ENCODE peak calls at places on chromosomes 4 and X, in nine cellular contexts. D is A549; I is heart right ventricle; R is fibroblast of mammary gland; N is tibial nerve; O is ovary; W is upper lobe of left lung; P is CD8-positive, alpha-beta T cell; X is lung. Q is an unnamed sample.

GRCh38 chrX:49163555-49164419 is 1.2 kb downstream of the MAGIX start:
- DNase-seq in D (peak), I (peak), R (peak), N (peak), O (peak), W (peak), P (peak), X (peak), Q (peak)

GRCh38 chr4:80926446-80926845 is 104.1 kb upstream of the BMP3 start:
- DNase-seq in D (no peak), I (no peak), R (peak), N (no peak), O (no peak), W (no peak), P (no peak), X (no peak), Q (no peak)

GRCh38 chr4:149896428-149896827 is 80.8 kb upstream of the IQCM start:
- DNase-seq in D (peak), I (no peak), R (peak), N (no peak), O (no peak), W (no peak), P (no peak), X (no peak), Q (peak)

GRCh38 chrX:143683486-143683885 is 37.1 kb downstream of the SPANXN2 start:
- DNase-seq in D (no peak), I (no peak), R (no peak), N (no peak), O (no peak), W (no peak), P (no peak), X (no peak), Q (no peak)

GRCh38 chrX:100350704-100351489 is 59.2 kb downstream of the PCDH19 start:
- DNase-seq in D (no peak), I (no peak), R (no peak), N (no peak), O (no peak), W (no peak), P (no peak), X (no peak), Q (no peak)

GRCh38 chr4:183831689-183832088 is 73.4 kb upstream of the STOX2 start:
- DNase-seq in D (no peak), I (no peak), R (no peak), N (no peak), O (no peak), W (no peak), P (no peak), X (no peak), Q (no peak)

GRCh38 chrX:23982891-23983290 is 44.1 kb downstream of the KLHL15 start:
- DNase-seq in D (no peak), I (no peak), R (no peak), N (no peak), O (no peak), W (no peak), P (no peak), X (no peak), Q (no peak)

GRCh38 chr4:138406881-138407280 is 164.7 kb upstream of the SLC7A11 start:
- DNase-seq in D (no peak), I (no peak), R (peak), N (no peak), O (no peak), W (no peak), P (no peak), X (no peak), Q (peak)

GRCh38 chr4:172996571-172997216 is 171.9 kb upstream of the GALNT7 start:
- DNase-seq in D (peak), I (no peak), R (peak), N (no peak), O (no peak), W (no peak), P (no peak), X (no peak), Q (peak)

GRCh38 chrX:154519389-154519788 is 3.4 kb upstream of the FAM3A start:
- DNase-seq in D (no peak), I (no peak), R (no peak), N (no peak), O (no peak), W (no peak), P (no peak), X (no peak), Q (no peak)

GRCh38 chr4:71456841-71457240 is 118.0 kb downstream of the SLC4A4 start:
- DNase-seq in D (peak), I (no peak), R (peak), N (no peak), O (no peak), W (no peak), P (no peak), X (no peak), Q (peak)

DNA sequence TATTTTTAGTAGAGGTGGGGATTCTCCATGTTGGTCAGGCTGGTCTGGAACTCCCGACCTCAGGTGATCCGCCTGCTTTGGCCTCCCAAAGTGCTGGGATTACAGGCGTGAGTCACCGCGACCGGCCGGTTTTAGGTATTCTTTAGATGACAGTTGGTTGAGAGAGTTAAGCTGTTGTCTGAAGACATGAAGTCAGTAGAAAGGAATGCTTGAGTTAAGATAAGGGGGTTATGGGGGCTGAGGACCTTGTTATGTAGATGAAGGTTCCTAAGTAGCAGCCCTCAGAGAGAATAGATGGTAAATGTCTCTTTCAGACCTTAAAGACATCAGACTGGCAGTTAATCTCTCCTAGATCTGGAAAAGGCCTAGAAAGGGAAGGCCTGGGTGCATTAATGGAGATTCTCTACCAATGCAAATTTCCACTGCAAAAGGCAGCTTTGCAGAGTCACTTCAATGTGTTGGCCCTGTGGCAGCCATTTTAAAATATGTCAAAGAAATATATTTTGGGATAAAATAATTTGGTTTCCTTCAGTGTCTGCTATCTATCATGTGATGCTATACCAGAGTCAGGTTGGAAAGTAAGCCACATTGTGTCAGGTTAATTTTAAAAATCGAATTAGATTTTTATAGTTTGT is 6.4 kb upstream of the ZNF674 start:
- DNase-seq in D (no peak), I (no peak), R (peak), N (no peak), O (no peak), W (no peak), P (no peak), X (no peak), Q (peak)
- TF ChIP-seq CTCF in D (no peak), I (no peak), R (no peak), N (no peak), O (no peak), W (no peak), P (no peak), X (no peak), Q (no peak)

GRCh38 chrX:2264179-2265030 is 236.4 kb downstream of the DHRSX start:
- DNase-seq in D (no peak), I (no peak), R (no peak), N (no peak), O (no peak), W (peak), P (no peak), X (no peak), Q (no peak)
- H3K4me3 ChIP-seq in D (no peak), I (no peak), R (no peak), N (no peak), O (no peak), W (no peak), P (no peak), X (no peak), Q (no peak)

GRCh38 chrX:17440258-17440657 is 65.3 kb downstream of the NHS start:
- DNase-seq in D (no peak), I (no peak), R (no peak), N (no peak), O (no peak), W (no peak), P (no peak), X (no peak), Q (no peak)
- TF ChIP-seq CTCF in D (no peak), I (no peak), R (no peak), N (no peak), O (no peak), W (no peak), P (no peak), X (no peak), Q (no peak)

DNA sequence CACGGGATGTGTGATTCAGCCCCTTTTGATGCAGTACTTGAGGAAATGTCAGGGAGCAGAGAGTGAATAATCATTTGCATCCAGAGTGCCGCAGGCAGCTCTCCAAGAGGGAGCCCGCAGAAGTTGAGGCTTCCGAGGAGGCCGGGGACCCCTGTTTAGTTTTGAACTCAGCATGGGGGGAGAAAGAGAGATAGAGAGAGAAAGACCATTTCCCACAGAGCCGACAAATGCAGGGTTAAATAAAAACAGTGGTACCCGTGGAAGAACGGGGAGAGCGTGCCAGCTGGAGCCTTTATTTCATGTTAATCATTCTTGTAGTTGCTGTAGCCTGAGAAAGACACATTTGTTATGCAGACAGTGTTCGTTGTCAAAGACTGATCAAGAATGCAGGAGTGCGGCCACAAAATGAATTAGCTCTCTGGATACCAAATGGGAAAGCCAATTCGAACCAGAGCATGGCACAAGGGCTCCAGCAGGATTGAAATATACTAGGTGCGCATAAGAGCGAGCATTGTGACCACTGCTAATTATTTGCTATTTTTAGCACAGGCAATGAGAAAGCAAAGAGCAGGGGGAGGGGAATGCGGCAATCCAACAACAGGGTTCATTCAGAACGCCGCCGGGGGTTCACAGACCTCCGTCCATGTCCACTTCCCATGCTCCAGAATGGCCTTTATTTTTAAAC is 243.8 kb upstream of the VCX3A start:
- DNase-seq in D (no peak), I (no peak), R (no peak), N (no peak), O (no peak), W (no peak), P (no peak), X (no peak), Q (no peak)
- H3K4me3 ChIP-seq in D (no peak), I (peak), R (no peak), N (no peak), O (no peak), W (no peak), P (no peak), X (no peak), Q (no peak)

DNA sequence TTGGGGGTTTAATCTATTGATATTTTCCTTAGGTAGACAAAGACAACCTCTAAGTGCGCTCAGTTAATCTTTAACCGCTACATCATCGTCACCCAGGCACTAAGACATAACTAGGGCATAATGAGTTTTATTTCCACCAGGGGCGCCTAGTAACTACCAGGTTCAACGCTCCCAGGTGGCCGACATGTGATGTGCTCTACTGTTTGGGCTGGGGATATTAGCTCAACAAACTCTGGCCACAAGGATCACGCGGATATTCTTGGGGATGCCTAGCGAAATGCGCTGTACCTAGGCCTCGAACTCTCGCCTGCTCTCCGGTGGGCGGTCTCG is 915 bp upstream of the RAB33B start:
- DNase-seq in D (peak), I (no peak), R (no peak), N (peak), O (no peak), W (no peak), P (no peak), X (no peak), Q (no peak)
- TF ChIP-seq CTCF in D (no peak), I (peak), R (peak), N (peak), O (no peak), W (peak), P (peak), X (no peak), Q (peak)

DNA sequence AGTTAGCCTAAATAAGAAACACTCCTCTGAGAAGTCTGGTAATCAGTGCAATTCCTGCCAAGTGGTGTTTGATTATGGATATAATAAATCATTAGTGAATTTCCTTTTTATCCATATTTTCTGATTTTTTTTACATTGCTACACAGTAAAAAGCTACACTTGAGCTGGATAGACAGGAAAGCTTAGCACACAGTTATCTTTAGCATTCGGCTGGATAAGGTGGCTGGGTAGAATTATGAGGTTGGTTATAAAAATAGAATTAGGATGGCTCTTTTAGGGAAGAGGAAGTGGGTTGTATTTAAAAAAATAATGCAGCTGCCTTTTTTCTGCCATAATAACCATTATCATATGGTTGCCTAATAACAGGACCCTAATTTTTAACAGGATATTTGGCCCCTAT is 460.6 kb downstream of the NAF1 start:
- DNase-seq in D (no peak), I (no peak), R (no peak), N (no peak), O (no peak), W (no peak), P (no peak), X (no peak), Q (no peak)
- H3K4me3 ChIP-seq in D (no peak), I (peak), R (no peak), N (no peak), O (no peak), W (no peak), P (no peak), X (no peak), Q (no peak)

DNA sequence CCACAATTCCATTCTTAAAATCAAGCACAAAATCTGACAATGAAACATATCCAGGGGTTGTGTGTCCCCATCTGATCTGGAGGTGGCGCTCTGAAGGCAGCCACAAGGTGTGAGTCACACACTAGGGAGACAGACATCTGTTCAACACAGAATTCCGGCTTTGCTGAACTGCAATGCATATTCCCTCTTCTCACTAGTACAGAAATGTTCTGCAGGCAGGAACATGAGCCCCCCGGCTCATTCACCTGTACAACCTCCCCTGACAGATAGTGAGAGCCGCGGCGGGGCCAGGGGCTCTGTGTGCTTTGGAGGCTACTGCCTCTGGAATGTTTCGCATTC is 41.9 kb downstream of the WDR1 start:
- DNase-seq in D (peak), I (no peak), R (peak), N (no peak), O (no peak), W (no peak), P (no peak), X (no peak), Q (peak)
- TF ChIP-seq CTCF in D (peak), I (no peak), R (peak), N (no peak), O (no peak), W (no peak), P (peak), X (no peak), Q (peak)